ENCODE peak calls at places on chromosomes 13 and 19, in four cellular contexts. W is neural progenitor cell, H is GM23248, F is SK-N-SH. C is an unnamed sample. For H3K79me2, the result is how much of the 10 kb centered on the place peaks cover.

GRCh38 chr13:77583551-77583950 is 48.0 kb downstream of the SCEL start:
- DNase-seq in W (no peak), H (no peak), F (no peak), C (no peak)

GRCh38 chr13:80577951-80578670 is 237.2 kb upstream of the SPRY2 start:
- DNase-seq in W (peak), H (no peak), F (no peak), C (no peak)

GRCh38 chr19:9586764-9587163 is 2.5 kb upstream of the ZNF121 start:
- DNase-seq in W (peak), H (peak), F (peak), C (peak)

GRCh38 chr19:45291834-45292233 is 30.8 kb downstream of the CKM start:
- DNase-seq in W (no peak), H (no peak), F (no peak), C (no peak)

GRCh38 chr19:15087182-15087581 is 5.2 kb downstream of the OR1I1 start:
- DNase-seq in W (no peak), H (no peak), F (no peak), C (no peak)

GRCh38 chr19:58351996-58352755 is 1.1 kb downstream of the A1BG start:
- DNase-seq in W (no peak), H (no peak), F (no peak), C (no peak)

GRCh38 chr13:79874396-79875360 is 393.7 kb downstream of the NDFIP2 start:
- DNase-seq in W (no peak), H (peak), F (no peak), C (no peak)

GRCh38 chr13:66237411-66238062 is 992.6 kb downstream of the PCDH9 start:
- DNase-seq in W (peak), H (no peak), F (no peak), C (no peak)

GRCh38 chr19:16096281-16096855 is 15.3 kb upstream of the RAB8A start:
- DNase-seq in W (no peak), H (no peak), F (no peak), C (no peak)

GRCh38 chr13:35770756-35771291 is 294.3 kb upstream of the MAB21L1 start:
- DNase-seq in W (no peak), H (no peak), F (no peak), C (no peak)

GRCh38 chr13:37446503-37446902 is 152.1 kb downstream of the POSTN start:
- DNase-seq in W (no peak), H (peak), F (no peak), C (peak)

GRCh38 chr13:32426981-32427851 is 714 bp downstream of the N4BP2L1 start:
- DNase-seq in W (peak), H (peak), F (peak), C (no peak)

GRCh38 chr19:39843919-39844793 is 2.0 kb downstream of the FBL start:
- DNase-seq in W (peak), H (peak), F (peak), C (peak)

GRCh38 chr19:28289294-28290063 is 923.5 kb downstream of the UQCRFS1 start:
- DNase-seq in W (no peak), H (peak), F (peak), C (no peak)

GRCh38 chr19:50328257-50329145 is 676 bp downstream of the KCNC3 start:
- DNase-seq in W (peak), H (peak), F (peak), C (peak)

GRCh38 chr19:6532244-6532999 is 1.6 kb downstream of the TNFSF9 start:
- DNase-seq in W (no peak), H (no peak), F (no peak), C (no peak)

GRCh38 chr19:6087074-6087506 is 23.2 kb downstream of the RFX2 start:
- DNase-seq in W (peak), H (no peak), F (peak), C (no peak)

GRCh38 chr19:50896591-50897190 is 14.5 kb downstream of the KLK4 start:
- DNase-seq in W (no peak), H (peak), F (no peak), C (peak)

GRCh38 chr13:60019119-60019993 is 144.4 kb downstream of the DIAPH3 start:
- DNase-seq in W (no peak), H (no peak), F (no peak), C (no peak)

GRCh38 chr19:56942749-56943148 is 102.2 kb upstream of the PEG3 start:
- DNase-seq in W (peak), H (peak), F (peak), C (no peak)

GRCh38 chr19:3515891-3516422 is 9.8 kb downstream of the FZR1 start:
- DNase-seq in W (no peak), H (no peak), F (no peak), C (no peak)
- H3K9ac ChIP-seq in W (peak), H (no peak), F (no peak), C (no peak)

DNA sequence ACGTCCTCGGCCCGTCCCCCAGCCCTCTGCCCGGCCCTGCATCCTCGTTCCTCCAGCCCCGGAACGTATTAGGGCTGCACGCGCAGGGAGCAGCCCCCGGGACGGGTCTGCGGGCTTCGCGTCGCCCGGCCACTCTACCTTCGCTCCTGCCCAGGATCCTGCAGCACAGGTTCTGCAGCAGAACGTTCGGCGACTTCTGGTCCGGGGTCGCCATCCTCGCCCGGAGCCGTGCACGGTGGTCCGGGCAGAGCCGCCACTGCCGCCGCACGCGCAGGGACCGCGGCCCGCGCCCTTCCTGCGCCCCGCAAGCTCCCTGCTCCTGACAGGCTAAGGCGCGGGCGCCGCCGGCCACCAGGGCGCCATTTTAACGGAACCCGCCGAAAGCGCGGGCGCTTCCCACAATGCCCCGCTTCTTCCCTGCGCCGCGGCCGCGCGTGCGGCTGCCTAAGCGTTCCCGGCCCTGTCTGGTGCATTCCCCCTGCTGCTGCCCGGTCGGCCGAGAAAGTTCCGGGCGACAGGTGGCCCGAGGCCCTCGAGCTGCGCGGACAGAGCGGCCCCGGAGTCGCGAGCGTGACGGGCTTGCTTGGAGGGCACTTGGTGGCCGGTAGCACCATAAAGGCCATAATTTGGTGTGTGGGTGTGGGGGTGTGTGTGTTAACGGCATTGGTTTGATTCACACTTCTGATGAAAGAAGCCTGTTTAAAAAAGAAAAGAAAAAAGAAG is at the start of gene TUBGCP3:
- DNase-seq in W (peak), H (peak), F (peak), C (peak)
- H3K79me2 ChIP-seq in W (under half), H (under half), F (under half), C (half or more)

DNA sequence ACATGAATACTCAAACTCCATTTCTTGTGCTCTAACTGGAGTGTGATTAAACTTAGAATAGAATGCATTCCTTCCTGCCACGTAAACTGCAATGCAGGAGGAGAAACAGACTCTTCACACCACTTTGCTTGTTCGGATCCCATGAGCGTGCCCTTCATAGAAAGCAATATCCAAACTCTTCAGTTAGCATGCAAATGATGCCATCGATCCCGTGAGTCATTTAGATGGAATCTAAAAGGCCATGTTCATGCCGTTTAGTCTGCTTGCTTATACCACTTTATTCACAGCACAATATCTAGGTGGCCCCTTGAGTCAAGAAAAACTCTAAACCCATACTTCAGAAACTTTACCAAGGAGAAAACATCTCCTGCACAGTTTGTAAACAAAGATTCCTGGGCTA is 225.8 kb downstream of the OXGR1 start:
- DNase-seq in W (no peak), H (no peak), F (no peak), C (no peak)
- TF ChIP-seq EZH2phosphoT487 in W (no peak), H (no peak), F (no peak), C (no peak)

DNA sequence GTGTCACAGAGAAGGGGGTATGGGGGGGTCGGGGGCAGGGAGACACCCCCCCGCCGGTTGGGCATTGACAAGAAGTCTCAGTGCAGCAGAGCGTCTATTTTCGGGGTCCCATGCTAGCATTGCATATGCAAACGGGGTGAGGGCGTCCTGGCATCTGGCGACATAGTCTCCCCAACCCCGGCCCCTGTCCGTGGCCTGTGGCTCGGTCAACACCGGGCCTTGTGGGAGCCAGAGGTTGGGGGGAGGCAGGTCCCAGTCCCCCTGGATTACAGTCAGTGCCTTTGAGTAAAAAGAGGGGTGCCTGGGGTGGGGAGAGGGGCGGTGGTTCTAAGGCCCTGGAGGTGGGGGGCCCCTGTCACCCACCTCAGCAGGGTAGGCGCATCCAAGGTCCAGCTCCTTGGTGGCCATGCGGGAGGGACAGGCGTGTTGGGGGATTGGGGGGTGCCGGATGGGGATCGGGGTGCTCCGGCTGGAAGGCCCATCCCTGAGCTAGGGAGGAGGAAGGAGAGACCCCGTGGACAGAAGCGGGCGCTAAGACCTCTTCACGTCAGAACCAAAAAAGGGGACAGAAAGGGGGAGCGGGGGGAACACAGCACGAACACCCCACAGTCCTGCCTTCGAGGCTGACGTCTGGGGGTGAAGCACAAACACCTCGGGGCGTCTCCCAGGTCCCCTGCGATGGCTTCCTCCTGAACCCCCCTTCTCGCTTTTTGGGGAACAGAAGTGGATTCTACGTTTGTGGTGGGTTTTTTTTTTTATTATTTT is 20.9 kb downstream of the ZBTB7A start:
- DNase-seq in W (no peak), H (no peak), F (no peak), C (no peak)
- H3K9ac ChIP-seq in W (no peak), H (no peak), F (no peak), C (no peak)

GRCh38 chr19:17404621-17405249 is 695 bp downstream of the BST2 start:
- DNase-seq in W (no peak), H (no peak), F (peak), C (no peak)

GRCh38 chr19:17402982-17403855 is 2.2 kb downstream of the BST2 start:
- DNase-seq in W (peak), H (peak), F (peak), C (no peak)

GRCh38 chr19:17405250-17406038 is at the start of gene BST2:
- DNase-seq in W (peak), H (peak), F (peak), C (no peak)

GRCh38 chr19:17406039-17406886 is 833 bp upstream of the BST2 start:
- DNase-seq in W (no peak), H (no peak), F (peak), C (no peak)

DNA sequence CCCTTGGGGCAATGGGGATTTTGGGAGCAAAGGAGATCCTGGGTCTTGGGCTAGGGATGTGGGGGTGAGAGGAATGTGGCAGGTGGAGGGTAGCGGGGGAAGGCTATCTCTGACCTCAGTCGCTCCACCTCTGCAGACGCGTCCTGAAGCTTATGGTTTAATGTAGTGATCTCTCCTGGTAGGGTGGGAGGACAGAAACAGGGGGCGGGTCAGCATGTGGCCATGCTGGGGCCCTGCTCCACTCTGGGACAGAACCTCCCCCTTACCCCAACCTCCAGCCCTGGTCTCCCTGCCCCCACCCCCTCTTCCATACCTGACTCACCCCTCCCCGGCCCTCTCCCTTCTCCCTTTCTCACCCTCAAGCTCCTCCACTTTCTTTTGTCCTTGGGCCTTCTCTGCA is 1.4 kb downstream of the BST2 start:
- DNase-seq in W (no peak), H (no peak), F (no peak), C (no peak)
- H3K79me2 ChIP-seq in W (under half), H (under half), F (under half), C (under half)

GRCh38 chr13:52665325-52665724 is 12.7 kb downstream of the SUGT1 start:
- DNase-seq in W (peak), H (peak), F (peak), C (peak)
- TF ChIP-seq EZH2phosphoT487 in W (no peak), H (no peak), F (no peak), C (no peak)

GRCh38 chr19:1262687-1263123 is 6.4 kb upstream of the CIRBP start:
- DNase-seq in W (peak), H (no peak), F (no peak), C (no peak)
- H3K9ac ChIP-seq in W (no peak), H (peak), F (no peak), C (peak)

DNA sequence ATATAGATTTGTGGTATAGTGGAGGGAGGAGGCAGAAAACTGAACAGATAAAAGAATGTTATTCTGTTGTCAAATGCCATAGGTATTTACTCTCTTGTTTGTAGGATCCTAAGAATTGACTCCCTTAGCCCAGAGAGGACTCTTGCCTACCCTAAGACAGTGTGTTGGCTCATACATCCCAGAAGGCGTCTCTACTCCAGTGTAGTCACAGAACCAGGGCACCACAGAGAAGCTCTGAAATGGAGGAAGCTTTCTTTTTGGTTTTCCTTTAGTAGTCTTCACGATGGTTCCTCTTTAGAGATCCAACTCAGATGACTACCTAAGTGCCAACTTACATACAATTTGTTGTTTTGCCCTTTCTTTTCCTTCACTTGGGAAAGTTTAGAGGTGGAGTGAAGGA is 14.0 kb downstream of the GPR183 start:
- DNase-seq in W (no peak), H (no peak), F (no peak), C (no peak)
- H3K79me2 ChIP-seq in W (under half), H (under half), F (under half), C (under half)

C was measured in PC-3.